ENCODE peak calls at places on chromosomes 2 and 18, in eight cellular contexts. L is pancreas, H is psoas muscle, N is stomach, G is tibial nerve, Z is AG04450, P is A549, D is IMR-90. E is an unnamed sample.

GRCh38 chr2:7881038-7881437 is 800.8 kb upstream of the ID2 start:
- DNase-seq in G (no peak), Z (no peak), P (no peak), H (no peak), N (no peak), L (no peak), D (peak; percentile 2), E (no peak)

GRCh38 chr18:62715439-62715792 is at the start of gene PHLPP1:
- DNase-seq in G (no peak), P (no peak), N (no peak), Z (no peak), D (no peak), L (no peak), H (no peak), E (no peak)

GRCh38 chr18:56389190-56389589 is 249.2 kb downstream of the TXNL1 start:
- DNase-seq in P (no peak), N (no peak), Z (no peak), G (no peak), H (no peak), L (no peak), D (peak; percentile 13), E (no peak)

GRCh38 chr2:95525294-95526035 is 40.9 kb upstream of the TRIM43B start:
- DNase-seq in H (peak; percentile 19), N (peak; percentile 70), G (no peak), P (no peak), L (peak; percentile 65), Z (no peak), D (no peak), E (peak; percentile 77)

GRCh38 chr2:138327967-138328366 is 173.6 kb upstream of the SPOPL start:
- DNase-seq in Z (no peak), P (no peak), N (no peak), L (no peak), G (no peak), D (no peak), H (no peak), E (no peak)

GRCh38 chr2:208568203-208568602 is 161.6 kb downstream of the PTH2R start:
- DNase-seq in L (no peak), G (no peak), Z (no peak), H (no peak), N (no peak), D (no peak), P (no peak), E (no peak)

GRCh38 chr2:159897081-159897480 is 99.1 kb upstream of the CD302 start:
- DNase-seq in N (no peak), Z (no peak), D (no peak), H (no peak), P (no peak), G (no peak), L (no peak), E (no peak)

GRCh38 chr2:178119181-178119922 is 7.1 kb downstream of the RBM45 start:
- DNase-seq in N (no peak), Z (no peak), D (no peak), H (no peak), P (no peak), L (no peak), G (no peak), E (no peak)

GRCh38 chr18:66562279-66562678 is 41.6 kb downstream of the CDH19 start:
- DNase-seq in P (no peak), H (no peak), D (no peak), G (no peak), L (no peak), N (no peak), Z (no peak), E (no peak)

GRCh38 chr2:101119431-101119830 is 31.8 kb downstream of the TBC1D8 start:
- DNase-seq in G (no peak), D (peak; percentile 24), N (peak; percentile 53), L (no peak), P (no peak), Z (no peak), H (peak; percentile 74), E (no peak)

GRCh38 chr2:152826880-152827279 is 108.5 kb downstream of the ARL6IP6 start:
- DNase-seq in Z (no peak), N (no peak), P (no peak), D (peak; percentile 23), L (no peak), H (no peak), G (no peak), E (no peak)

GRCh38 chr2:102520801-102521200 is 47.8 kb downstream of the SLC9A4 start:
- DNase-seq in L (no peak), N (no peak), H (no peak), D (no peak), G (no peak), P (no peak), Z (no peak), E (no peak)

GRCh38 chr2:137729305-137729704 is 235.0 kb upstream of the HNMT start:
- DNase-seq in L (no peak), Z (no peak), D (no peak), N (no peak), G (no peak), H (no peak), P (no peak), E (no peak)

GRCh38 chr2:46014911-46015654 is 282.1 kb upstream of the EPAS1 start:
- DNase-seq in N (no peak), D (no peak), L (no peak), H (no peak), Z (no peak), G (no peak), P (no peak), E (no peak)

GRCh38 chr2:161847910-161848309 is 223.7 kb downstream of the SLC4A10 start:
- DNase-seq in P (no peak), Z (no peak), G (no peak), N (no peak), D (no peak), H (no peak), L (no peak), E (no peak)

GRCh38 chr2:44286119-44286883 is 11.0 kb downstream of the SLC3A1 start:
- DNase-seq in H (no peak), G (no peak), N (no peak), L (no peak), P (no peak), D (no peak), Z (no peak), E (no peak)

GRCh38 chr2:168050377-168050776 is 197.0 kb downstream of the STK39 start:
- DNase-seq in G (no peak), P (no peak), H (no peak), L (no peak), N (no peak), Z (no peak), D (no peak), E (no peak)

DNA sequence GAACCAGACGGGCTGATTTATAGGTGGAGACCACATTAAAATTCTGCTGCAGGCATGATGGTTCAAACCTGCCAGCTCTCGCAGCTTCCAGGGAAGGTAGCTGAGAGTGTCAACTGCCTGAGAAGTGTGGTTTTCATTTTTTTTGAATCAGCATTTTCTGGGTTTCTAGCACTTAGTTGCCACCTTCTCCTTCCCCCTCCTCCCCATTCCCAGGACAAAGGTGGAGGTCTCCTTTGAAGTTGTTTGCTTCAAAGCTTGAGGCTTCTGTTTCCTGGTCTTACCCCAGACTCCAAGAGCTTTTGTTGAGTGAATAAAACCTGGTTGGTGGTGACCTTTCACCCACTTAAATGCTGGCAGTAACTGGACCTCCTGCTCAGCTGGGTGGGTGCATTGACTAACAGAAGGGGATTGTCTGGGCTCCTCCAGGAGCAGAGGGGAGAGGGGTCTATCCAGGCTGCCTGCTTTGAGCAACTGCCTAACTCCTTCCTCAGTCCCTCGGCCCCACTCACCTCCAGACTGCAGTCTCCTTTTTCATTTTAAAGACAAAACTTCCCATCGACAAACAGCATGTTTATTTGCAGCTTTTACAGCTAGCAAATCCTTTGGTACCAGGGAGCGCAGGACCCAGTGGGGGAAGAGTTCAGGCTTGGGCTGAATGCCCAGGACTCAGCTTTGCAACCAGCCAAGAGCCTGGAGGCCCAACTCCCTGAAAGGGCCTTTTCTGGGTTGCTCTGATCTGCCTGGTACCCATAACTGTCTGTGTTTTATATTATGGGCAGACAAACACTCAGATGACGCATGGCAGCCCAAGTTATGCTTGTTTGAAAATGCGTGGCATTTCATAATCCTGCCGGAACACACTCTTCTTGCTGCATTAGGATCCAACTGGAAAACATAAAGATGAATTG is 3.6 kb downstream of the RHOB start:
- DNase-seq in L (no peak), G (peak; percentile 78), P (no peak), N (peak; percentile 73), H (peak; percentile 65), D (peak; percentile 89), Z (peak; percentile 45), E (peak; percentile 50)
- H3K4me3 ChIP-seq in L (peak overlapping the region; percentile 100), G (peak overlapping the region; percentile 93), P (peak overlapping the region; percentile 90), N (peak overlapping the region; percentile 98), H (peak overlapping the region; percentile 98), D (no peak overlapping the region), Z (peak overlapping the region; percentile 10), E (no peak overlapping the region)

DNA sequence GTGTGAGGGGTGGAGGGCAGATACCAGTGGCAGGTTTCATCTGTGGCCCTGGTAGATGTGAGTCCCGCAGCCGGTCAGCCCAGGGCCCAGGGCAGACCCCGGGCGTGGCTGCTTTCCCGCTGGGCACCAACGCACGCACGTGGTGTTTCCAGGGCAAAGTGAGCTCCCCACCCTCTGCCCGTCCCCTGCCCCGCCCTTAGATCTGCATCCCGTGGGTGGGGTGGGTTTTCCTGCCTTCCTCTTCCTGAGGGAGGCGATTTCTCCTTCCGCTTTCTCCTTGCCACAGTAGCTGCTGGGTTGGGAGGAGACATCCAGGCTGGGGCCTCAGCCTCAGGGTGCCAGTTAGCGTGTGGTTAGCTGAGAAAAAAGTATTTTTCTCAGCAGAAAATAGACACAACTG is 49.6 kb downstream of the ODC1 start:
- DNase-seq in D (no peak), L (peak; percentile 65), H (no peak), Z (no peak), P (no peak), G (peak; percentile 41), N (peak; percentile 62), E (peak; percentile 62)
- H3K27ac ChIP-seq in D (no peak overlapping the region), L (no peak overlapping the region), H (no peak overlapping the region), Z (no peak overlapping the region), P (peak overlapping the region; percentile 45), G (no peak overlapping the region), N (peak overlapping the region; percentile 74), E (no peak overlapping the region)

DNA sequence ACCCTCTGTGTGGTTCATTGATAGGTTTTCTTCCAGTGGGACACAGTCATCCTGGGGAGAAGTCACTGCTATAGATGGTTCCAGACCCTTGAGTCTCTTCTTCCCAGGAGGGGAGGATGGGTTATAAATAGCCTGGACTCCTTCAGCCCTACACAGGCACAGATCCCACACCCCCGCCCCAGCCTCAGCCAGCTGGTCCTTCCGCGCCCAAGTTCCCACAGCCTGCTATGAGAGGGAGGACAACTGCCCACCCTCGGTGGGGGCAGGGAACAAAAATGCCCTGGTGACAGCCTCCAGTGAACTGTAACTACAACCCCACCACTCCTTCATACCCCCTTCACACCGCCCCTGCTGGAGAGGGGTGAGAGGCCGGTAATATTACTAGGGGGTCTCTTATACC is 3.2 kb downstream of the ZBTB7C start:
- DNase-seq in P (no peak), L (no peak), Z (no peak), N (no peak), D (no peak), G (no peak), H (no peak), E (no peak)
- TF ChIP-seq CTCF in P (no peak), L (no peak), Z (no peak), N (no peak), D (no peak), G (no peak), H (no peak), E (no peak)

GRCh38 chr2:239886781-239887180 is 138.4 kb downstream of the NDUFA10 start:
- DNase-seq in P (no peak), G (no peak), D (no peak), Z (no peak), N (no peak), H (no peak), L (no peak), E (no peak)
- H3K4me3 ChIP-seq in P (no peak overlapping the region), G (no peak overlapping the region), D (no peak overlapping the region), Z (no peak overlapping the region), N (no peak overlapping the region), H (no peak overlapping the region), L (no peak overlapping the region), E (no peak overlapping the region)

E was measured in lung.